ENCODE peak calls at places on chromosomes 13 and 19, in nine cellular contexts. One of them, this sample, is unnamed.

GRCh38 chr13:92390217-92390616 is 836.4 kb upstream of the GPC6 start:
- DNase-seq in NCI-H82: peak; percentile 90
- DNase-seq in hepatic stellate cell: no peak
- DNase-seq in NCI-H2081: peak; percentile 59
- DNase-seq in GM19239: no peak
- DNase-seq in fibroblast of gingiva: no peak
- DNase-seq in kidney epithelial cell: peak; percentile 1
- DNase-seq in activated CD4-positive, alpha-beta T cell treated with anti-CD3 and anti-CD28 coated beads, Interleukin-2, amount 50 U/mL, for 48 hours: no peak
- DNase-seq in uterus: no peak
- DNase-seq in this sample: no peak

GRCh38 chr19:38284422-38284821 is 19.6 kb upstream of the C19orf33 start:
- DNase-seq in NCI-H82: no peak
- DNase-seq in hepatic stellate cell: no peak
- DNase-seq in NCI-H2081: no peak
- DNase-seq in GM19239: peak; percentile 54
- DNase-seq in fibroblast of gingiva: no peak
- DNase-seq in kidney epithelial cell: no peak
- DNase-seq in activated CD4-positive, alpha-beta T cell treated with anti-CD3 and anti-CD28 coated beads, Interleukin-2, amount 50 U/mL, for 48 hours: no peak
- DNase-seq in uterus: no peak
- DNase-seq in this sample: no peak

GRCh38 chr19:1814391-1814790 is 2.3 kb upstream of the ATP8B3 start:
- DNase-seq in NCI-H82: no peak
- DNase-seq in hepatic stellate cell: no peak
- DNase-seq in NCI-H2081: no peak
- DNase-seq in GM19239: no peak
- DNase-seq in fibroblast of gingiva: no peak
- DNase-seq in kidney epithelial cell: no peak
- DNase-seq in activated CD4-positive, alpha-beta T cell treated with anti-CD3 and anti-CD28 coated beads, Interleukin-2, amount 50 U/mL, for 48 hours: no peak
- DNase-seq in uterus: no peak
- DNase-seq in this sample: no peak

GRCh38 chr19:51637362-51637978 is 7.3 kb upstream of the SIGLEC5 start:
- DNase-seq in NCI-H82: peak; percentile 42
- DNase-seq in hepatic stellate cell: no peak
- DNase-seq in NCI-H2081: no peak
- DNase-seq in GM19239: no peak
- DNase-seq in fibroblast of gingiva: no peak
- DNase-seq in kidney epithelial cell: no peak
- DNase-seq in activated CD4-positive, alpha-beta T cell treated with anti-CD3 and anti-CD28 coated beads, Interleukin-2, amount 50 U/mL, for 48 hours: no peak
- DNase-seq in uterus: no peak
- DNase-seq in this sample: no peak

GRCh38 chr19:41575998-41576397 is at the start of gene CEACAM21:
- DNase-seq in NCI-H82: no peak
- DNase-seq in hepatic stellate cell: no peak
- DNase-seq in NCI-H2081: no peak
- DNase-seq in GM19239: peak; percentile 68
- DNase-seq in fibroblast of gingiva: no peak
- DNase-seq in kidney epithelial cell: no peak
- DNase-seq in activated CD4-positive, alpha-beta T cell treated with anti-CD3 and anti-CD28 coated beads, Interleukin-2, amount 50 U/mL, for 48 hours: peak; percentile 74
- DNase-seq in uterus: peak; percentile 27
- DNase-seq in this sample: no peak

GRCh38 chr13:26971990-26972888 is 199.4 kb downstream of the USP12 start:
- DNase-seq in NCI-H82: peak; percentile 68
- DNase-seq in hepatic stellate cell: no peak
- DNase-seq in NCI-H2081: peak; percentile 66
- DNase-seq in GM19239: peak; percentile 26
- DNase-seq in fibroblast of gingiva: peak; percentile 6
- DNase-seq in kidney epithelial cell: no peak
- DNase-seq in activated CD4-positive, alpha-beta T cell treated with anti-CD3 and anti-CD28 coated beads, Interleukin-2, amount 50 U/mL, for 48 hours: peak; percentile 35
- DNase-seq in uterus: no peak
- DNase-seq in this sample: no peak

GRCh38 chr13:104140557-104140956 is 1074.3 kb upstream of the SLC10A2 start:
- DNase-seq in NCI-H82: no peak
- DNase-seq in hepatic stellate cell: no peak
- DNase-seq in NCI-H2081: peak; percentile 66
- DNase-seq in GM19239: no peak
- DNase-seq in fibroblast of gingiva: no peak
- DNase-seq in kidney epithelial cell: no peak
- DNase-seq in activated CD4-positive, alpha-beta T cell treated with anti-CD3 and anti-CD28 coated beads, Interleukin-2, amount 50 U/mL, for 48 hours: no peak
- DNase-seq in uterus: no peak
- DNase-seq in this sample: no peak

GRCh38 chr19:47209323-47210179 is 21.4 kb downstream of the BBC3 start:
- DNase-seq in NCI-H82: no peak
- DNase-seq in hepatic stellate cell: no peak
- DNase-seq in NCI-H2081: no peak
- DNase-seq in GM19239: no peak
- DNase-seq in fibroblast of gingiva: peak; percentile 63
- DNase-seq in kidney epithelial cell: no peak
- DNase-seq in activated CD4-positive, alpha-beta T cell treated with anti-CD3 and anti-CD28 coated beads, Interleukin-2, amount 50 U/mL, for 48 hours: no peak
- DNase-seq in uterus: no peak
- DNase-seq in this sample: no peak

GRCh38 chr19:35249146-35249847 is 495 bp downstream of the LSR start:
- DNase-seq in NCI-H82: no peak
- DNase-seq in hepatic stellate cell: no peak
- DNase-seq in NCI-H2081: no peak
- DNase-seq in GM19239: no peak
- DNase-seq in fibroblast of gingiva: no peak
- DNase-seq in kidney epithelial cell: no peak
- DNase-seq in activated CD4-positive, alpha-beta T cell treated with anti-CD3 and anti-CD28 coated beads, Interleukin-2, amount 50 U/mL, for 48 hours: no peak
- DNase-seq in uterus: no peak
- DNase-seq in this sample: no peak

GRCh38 chr19:45163751-45164150 is 3.0 kb upstream of the NKPD1 start:
- DNase-seq in NCI-H82: no peak
- DNase-seq in hepatic stellate cell: no peak
- DNase-seq in NCI-H2081: no peak
- DNase-seq in GM19239: no peak
- DNase-seq in fibroblast of gingiva: no peak
- DNase-seq in kidney epithelial cell: no peak
- DNase-seq in activated CD4-positive, alpha-beta T cell treated with anti-CD3 and anti-CD28 coated beads, Interleukin-2, amount 50 U/mL, for 48 hours: no peak
- DNase-seq in uterus: no peak
- DNase-seq in this sample: no peak

GRCh38 chr13:23986619-23987018 is 89.3 kb upstream of the C1QTNF9B start:
- DNase-seq in NCI-H82: no peak
- DNase-seq in hepatic stellate cell: peak; percentile 82
- DNase-seq in NCI-H2081: no peak
- DNase-seq in GM19239: no peak
- DNase-seq in fibroblast of gingiva: peak; percentile 83
- DNase-seq in kidney epithelial cell: no peak
- DNase-seq in activated CD4-positive, alpha-beta T cell treated with anti-CD3 and anti-CD28 coated beads, Interleukin-2, amount 50 U/mL, for 48 hours: no peak
- DNase-seq in uterus: no peak
- DNase-seq in this sample: no peak

GRCh38 chr13:44153536-44153935 is 220.1 kb upstream of the SERP2 start:
- DNase-seq in NCI-H82: peak; percentile 65
- DNase-seq in hepatic stellate cell: no peak
- DNase-seq in NCI-H2081: peak; percentile 5
- DNase-seq in GM19239: no peak
- DNase-seq in fibroblast of gingiva: no peak
- DNase-seq in kidney epithelial cell: no peak
- DNase-seq in activated CD4-positive, alpha-beta T cell treated with anti-CD3 and anti-CD28 coated beads, Interleukin-2, amount 50 U/mL, for 48 hours: no peak
- DNase-seq in uterus: no peak
- DNase-seq in this sample: no peak

GRCh38 chr13:76973920-76974617 is 17.8 kb upstream of the CLN5 start:
- DNase-seq in NCI-H82: no peak
- DNase-seq in hepatic stellate cell: no peak
- DNase-seq in NCI-H2081: no peak
- DNase-seq in GM19239: no peak
- DNase-seq in fibroblast of gingiva: no peak
- DNase-seq in kidney epithelial cell: no peak
- DNase-seq in activated CD4-positive, alpha-beta T cell treated with anti-CD3 and anti-CD28 coated beads, Interleukin-2, amount 50 U/mL, for 48 hours: no peak
- DNase-seq in uterus: no peak
- DNase-seq in this sample: no peak

GRCh38 chr19:18021121-18021755 is 13.3 kb downstream of the ARRDC2 start:
- DNase-seq in NCI-H82: no peak
- DNase-seq in hepatic stellate cell: peak; percentile 90
- DNase-seq in NCI-H2081: no peak
- DNase-seq in GM19239: no peak
- DNase-seq in fibroblast of gingiva: peak; percentile 76
- DNase-seq in kidney epithelial cell: no peak
- DNase-seq in activated CD4-positive, alpha-beta T cell treated with anti-CD3 and anti-CD28 coated beads, Interleukin-2, amount 50 U/mL, for 48 hours: peak; percentile 74
- DNase-seq in uterus: peak; percentile 81
- DNase-seq in this sample: no peak